ENCODE peak calls at places on chromosomes 4 and X, in seven cellular contexts. Q is NCI-H1105 treated with DMSO at 0.1 percent for 48 hours; R is CD8-positive, alpha-beta memory T cell; P is psoas muscle; U is HTR-8/SVneo; G is NCI-H460; X is COR-L47. D is an unnamed sample.

GRCh38 chr4:153822316-153822715 is 33.4 kb upstream of the SFRP2 start:
- DNase-seq in X (no peak), Q (no peak), U (no peak), G (no peak), P (no peak), R (no peak), D (no peak)

GRCh38 chr4:185909959-185910358 is 98.0 kb upstream of the SORBS2 start:
- DNase-seq in U (no peak), G (no peak), R (no peak), X (no peak), Q (no peak), P (no peak), D (no peak)

GRCh38 chrX:31893525-31893924 is 821.7 kb upstream of the FTHL17 start:
- DNase-seq in X (no peak), G (no peak), R (no peak), P (no peak), Q (no peak), U (no peak), D (peak)

GRCh38 chr4:109872065-109872464 is 24.2 kb downstream of the LRIT3 start:
- DNase-seq in X (no peak), R (no peak), U (no peak), P (no peak), Q (no peak), G (no peak), D (no peak)

GRCh38 chr4:88758264-88758663 is 60.6 kb upstream of the NAP1L5 start:
- DNase-seq in P (no peak), R (no peak), X (no peak), G (no peak), U (no peak), Q (no peak), D (no peak)

GRCh38 chr4:176769519-176769918 is 23.2 kb downstream of the VEGFC start:
- DNase-seq in R (no peak), Q (no peak), P (no peak), U (no peak), X (no peak), G (no peak), D (no peak)

GRCh38 chr4:53592686-53593641 is 1.7 kb upstream of the LNX1 start:
- DNase-seq in X (no peak), U (peak), Q (no peak), R (no peak), P (peak), G (no peak), D (peak)

GRCh38 chr4:6763330-6763851 is 19.1 kb upstream of the KIAA0232 start:
- DNase-seq in G (no peak), U (no peak), X (no peak), Q (no peak), R (no peak), P (peak), D (peak)

GRCh38 chr4:36757623-36758311 is 476.4 kb downstream of the DTHD1 start:
- DNase-seq in P (no peak), U (no peak), Q (no peak), X (no peak), R (no peak), G (peak), D (no peak)

GRCh38 chr4:8580321-8581093 is at the start of gene GPR78:
- DNase-seq in X (no peak), R (no peak), U (peak), Q (peak), P (peak), G (peak), D (peak)

GRCh38 chrX:35076061-35076460 is 133.5 kb downstream of the FAM47B start:
- DNase-seq in G (no peak), X (no peak), R (no peak), Q (no peak), P (no peak), U (no peak), D (no peak)